ENCODE peak calls at places on chromosomes 12 and 14, in seven cellular contexts. D is right cardiac atrium; H is mesenchymal stem cell; J is naive thymus-derived CD4-positive, alpha-beta T cell; Q is IMR-90; P is HepG2; R is pancreas. A is an unnamed sample.

GRCh38 chr12:21413369-21414277 is 23.8 kb upstream of the PYROXD1 start:
- DNase-seq in D (no peak), H (peak; percentile 22), J (no peak), Q (no peak), P (peak; percentile 50), R (no peak), A (no peak)

GRCh38 chr12:48678561-48679185 is 3.4 kb downstream of the KANSL2 start:
- DNase-seq in D (no peak), H (no peak), J (no peak), Q (no peak), P (no peak), R (no peak), A (no peak)

GRCh38 chr12:69570545-69571399 is 14.5 kb upstream of the CCT2 start:
- DNase-seq in D (no peak), H (peak; percentile 74), J (peak; percentile 62), Q (peak; percentile 69), P (peak; percentile 54), R (peak; percentile 43), A (peak; percentile 45)

GRCh38 chr12:90497923-90498545 is 456.9 kb downstream of the CCER1 start:
- DNase-seq in D (no peak), H (no peak), J (no peak), Q (no peak), P (peak; percentile 74), R (no peak), A (no peak)

GRCh38 chr14:104805326-104805678 is 4.4 kb downstream of the ZBTB42 start:
- DNase-seq in D (peak; percentile 68), H (peak; percentile 53), J (no peak), Q (peak; percentile 89), P (no peak), R (peak; percentile 43), A (no peak)

GRCh38 chr14:24057867-24058259 is 6.1 kb downstream of the CARMIL3 start:
- DNase-seq in D (no peak), H (no peak), J (no peak), Q (no peak), P (no peak), R (peak; percentile 14), A (no peak)

GRCh38 chr14:21525995-21526671 is at the start of gene SALL2:
- DNase-seq in D (peak; percentile 90), H (peak; percentile 74), J (peak; percentile 60), Q (peak; percentile 68), P (peak; percentile 79), R (peak; percentile 86), A (peak; percentile 79)

GRCh38 chr12:104420868-104421267 is 35.9 kb upstream of the CHST11 start:
- DNase-seq in D (no peak), H (no peak), J (no peak), Q (no peak), P (no peak), R (no peak), A (no peak)

GRCh38 chr12:19409376-19409775 is 29.9 kb upstream of the AEBP2 start:
- DNase-seq in D (no peak), H (no peak), J (no peak), Q (no peak), P (no peak), R (no peak), A (no peak)

GRCh38 chr12:120818416-120818815 is 85.7 kb downstream of the SPPL3 start:
- DNase-seq in D (no peak), H (no peak), J (no peak), Q (no peak), P (peak; percentile 7), R (no peak), A (no peak)

GRCh38 chr12:5429741-5430557 is 2.0 kb upstream of the NTF3 start:
- DNase-seq in D (peak; percentile 54), H (peak; percentile 16), J (no peak), Q (no peak), P (no peak), R (no peak), A (no peak)

GRCh38 chr12:93813181-93813580 is 136.0 kb downstream of the CRADD start:
- DNase-seq in D (no peak), H (no peak), J (no peak), Q (no peak), P (no peak), R (no peak), A (no peak)

GRCh38 chr12:69042970-69043369 is 110.0 kb upstream of the CPM start:
- DNase-seq in D (no peak), H (no peak), J (no peak), Q (no peak), P (peak; percentile 17), R (peak; percentile 27), A (no peak)

GRCh38 chr14:84343637-84344036 is 1186.3 kb upstream of the FLRT2 start:
- DNase-seq in D (no peak), H (peak; percentile 94), J (no peak), Q (peak; percentile 70), P (no peak), R (no peak), A (no peak)

GRCh38 chr12:50400104-50400637 is 514 bp upstream of the LARP4 start:
- DNase-seq in D (no peak), H (no peak), J (no peak), Q (no peak), P (no peak), R (no peak), A (no peak)

GRCh38 chr12:62438098-62438692 is 28.4 kb upstream of the MON2 start:
- DNase-seq in D (no peak), H (peak; percentile 50), J (peak; percentile 54), Q (peak; percentile 53), P (peak; percentile 17), R (peak; percentile 43), A (peak; percentile 32)

GRCh38 chr14:51692646-51693045 is 40.9 kb downstream of the FRMD6 start:
- DNase-seq in D (no peak), H (no peak), J (no peak), Q (peak; percentile 47), P (no peak), R (no peak), A (no peak)

GRCh38 chr12:109736552-109737108 is 23.0 kb downstream of the FAM222A start:
- DNase-seq in D (peak; percentile 77), H (peak; percentile 80), J (no peak), Q (peak; percentile 53), P (peak; percentile 34), R (peak; percentile 22), A (peak; percentile 62)

GRCh38 chr14:55707365-55707804 is 127.4 kb downstream of the KTN1 start:
- DNase-seq in D (no peak), H (peak; percentile 70), J (peak; percentile 21), Q (peak; percentile 76), P (peak; percentile 31), R (no peak), A (no peak)

GRCh38 chr14:60252630-60253029 is 3.6 kb downstream of the PPM1A start:
- DNase-seq in D (no peak), H (no peak), J (no peak), Q (no peak), P (no peak), R (no peak), A (no peak)

GRCh38 chr12:48281811-48282210 is 68.9 kb downstream of the ZNF641 start:
- DNase-seq in D (no peak), H (no peak), J (no peak), Q (no peak), P (no peak), R (no peak), A (no peak)

GRCh38 chr14:64196668-64197411 is 97.3 kb downstream of the ESR2 start:
- DNase-seq in D (peak; percentile 79), H (peak; percentile 93), J (no peak), Q (peak; percentile 64), P (no peak), R (peak; percentile 68), A (no peak)

GRCh38 chr12:113818278-113818677 is 147.8 kb downstream of the RBM19 start:
- DNase-seq in D (no peak), H (no peak), J (no peak), Q (peak; percentile 8), P (no peak), R (no peak), A (no peak)

GRCh38 chr14:102442241-102443211 is 67.0 kb downstream of the ANKRD9 start:
- DNase-seq in D (no peak), H (no peak), J (no peak), Q (peak; percentile 22), P (peak; percentile 85), R (no peak), A (peak; percentile 84)
- H3K27ac ChIP-seq in D (no peak overlapping the region), H (no peak overlapping the region), J (no peak overlapping the region), Q (no peak overlapping the region), P (peak overlapping the region; percentile 85), R (no peak overlapping the region), A (peak overlapping the region; percentile 79)

DNA sequence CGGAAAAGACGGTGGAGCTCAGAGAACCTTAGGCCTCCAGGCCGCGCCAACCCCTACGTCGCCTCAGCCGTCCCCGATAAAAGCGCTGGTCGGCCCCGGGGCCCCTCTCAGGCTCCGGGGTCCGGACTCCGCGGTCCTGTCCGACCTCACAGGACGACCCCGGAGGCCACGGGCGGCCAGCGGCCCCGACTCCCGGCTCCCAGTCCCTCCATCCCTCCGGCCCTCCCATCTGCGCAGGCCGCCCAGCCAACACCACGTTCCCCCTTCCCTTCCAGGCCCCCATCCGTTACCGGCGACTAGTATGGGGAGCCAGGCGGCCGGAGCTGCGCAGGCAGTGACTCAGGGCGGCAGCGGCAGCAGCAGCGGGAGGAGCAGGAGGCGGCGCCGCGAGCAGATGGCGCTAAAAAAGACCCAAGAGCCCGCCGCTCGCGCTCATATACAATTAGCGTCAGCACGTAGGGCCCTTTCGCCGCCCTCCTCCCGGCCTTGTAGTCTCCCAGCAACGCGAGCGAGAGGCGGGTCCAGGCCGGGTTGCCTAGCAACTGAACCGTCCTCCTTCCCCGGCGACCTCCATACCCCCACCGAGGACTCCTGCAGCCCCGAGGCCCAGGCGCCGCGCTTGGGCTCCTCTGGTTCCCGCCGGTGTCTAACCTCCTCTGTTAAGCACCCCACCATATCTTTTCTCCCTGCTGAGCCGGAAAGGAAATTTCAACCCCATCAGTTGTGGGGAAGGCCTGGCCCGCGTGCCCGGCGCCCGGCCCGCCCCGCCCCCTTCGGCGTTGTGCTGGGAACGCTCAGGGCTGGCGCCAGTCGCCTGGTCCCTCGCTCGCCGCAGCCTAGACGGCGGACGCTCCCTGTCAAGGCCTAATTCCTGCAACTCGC is at the start of gene NAP1L1:
- DNase-seq in D (peak; percentile 99), H (peak; percentile 99), J (peak; percentile 93), Q (peak; percentile 98), P (peak; percentile 94), R (peak; percentile 98), A (peak; percentile 99)
- H3K4me1 ChIP-seq in D (peaks cover 2% of the 10 kb centered on the region), H (peaks cover 3% of the 10 kb centered on the region), J (peaks cover 28% of the 10 kb centered on the region), Q (peaks cover 3% of the 10 kb centered on the region), P (peaks cover 52% of the 10 kb centered on the region), R (peaks cover 8% of the 10 kb centered on the region), A (no peaks in the 10 kb centered on the region)

GRCh38 chr14:95440951-95441350 is 75.5 kb downstream of the SYNE3 start:
- DNase-seq in D (no peak), H (peak; percentile 43), J (no peak), Q (peak; percentile 63), P (no peak), R (no peak), A (no peak)
- H3K27ac ChIP-seq in D (no peak overlapping the region), H (no peak overlapping the region), J (no peak overlapping the region), Q (no peak overlapping the region), P (no peak overlapping the region), R (no peak overlapping the region), A (no peak overlapping the region)

DNA sequence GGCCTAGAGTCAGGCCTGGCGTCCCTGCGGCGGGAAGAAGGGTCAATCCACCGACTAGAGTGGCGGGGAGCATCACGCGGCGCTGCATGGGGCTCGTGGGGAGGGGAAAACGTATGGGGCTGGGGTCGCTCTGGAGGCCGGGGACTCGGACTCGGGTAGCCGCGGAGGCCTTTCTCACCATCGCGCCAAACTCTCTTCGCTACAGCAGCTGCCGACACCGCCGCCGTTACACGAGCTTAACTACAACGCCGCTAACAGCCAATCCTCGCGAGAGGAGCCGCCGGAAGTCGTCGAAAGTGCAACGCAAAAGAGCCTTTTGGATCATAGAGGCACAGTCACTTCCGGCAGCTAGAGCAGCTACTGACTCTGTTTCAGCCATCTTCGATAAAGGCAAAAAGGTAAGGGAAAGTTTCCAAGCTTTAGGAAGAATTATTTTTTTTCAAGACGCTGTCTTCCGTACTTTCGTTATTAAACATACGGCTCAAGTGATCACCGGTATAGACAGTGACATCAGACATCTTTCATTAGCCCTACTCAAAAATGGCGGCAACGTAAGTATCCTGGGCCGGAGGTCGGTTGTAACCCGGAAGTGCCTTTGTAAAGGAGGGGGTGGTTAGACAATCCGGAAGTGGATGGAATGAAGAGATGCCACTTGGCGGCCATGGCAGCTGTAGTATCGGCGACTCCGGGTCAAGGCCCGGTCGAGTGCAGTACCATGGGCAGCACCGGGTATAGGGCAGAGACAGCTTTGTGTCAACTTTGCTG is at the start of the genes ERH and SLC39A9:
- DNase-seq in D (peak; percentile 98), H (peak; percentile 99), J (peak; percentile 95), Q (peak; percentile 97), P (peak; percentile 96), R (peak; percentile 97), A (peak; percentile 95)
- H3K4me1 ChIP-seq in D (peaks cover 10% of the 10 kb centered on the region), H (peaks cover 7% of the 10 kb centered on the region), J (peaks cover 52% of the 10 kb centered on the region), Q (peaks cover 1% of the 10 kb centered on the region), P (peaks cover 52% of the 10 kb centered on the region), R (peaks cover 18% of the 10 kb centered on the region), A (peaks cover 50% of the 10 kb centered on the region)